ENCODE peak calls at places on chromosomes 7 and 10, in five cellular contexts. S, A, D, V and P are unnamed samples.

GRCh38 chr7:2622869-2623697 is 8.7 kb upstream of the TTYH3 start:
- DNase-seq in S (no peak), A (peak), D (no peak), V (no peak), P (no peak)

GRCh38 chr10:52308251-52309031 is 5.6 kb upstream of the DKK1 start:
- DNase-seq in S (peak), A (peak), D (peak), V (peak), P (peak)

GRCh38 chr7:638256-639011 is 88.1 kb upstream of the DNAAF5 start:
- DNase-seq in S (no peak), A (no peak), D (no peak), V (no peak), P (no peak)

GRCh38 chr10:122854648-122855047 is 9.0 kb upstream of the CUZD1 start:
- DNase-seq in S (no peak), A (no peak), D (no peak), V (no peak), P (peak)

GRCh38 chr7:15131661-15132060 is 229.1 kb upstream of the DGKB start:
- DNase-seq in S (no peak), A (no peak), D (no peak), V (no peak), P (no peak)

GRCh38 chr10:31939797-31940708 is 11.4 kb upstream of the ARHGAP12 start:
- DNase-seq in S (no peak), A (no peak), D (no peak), V (no peak), P (no peak)

GRCh38 chr7:155418304-155418703 is 39.6 kb upstream of the EN2 start:
- DNase-seq in S (no peak), A (no peak), D (no peak), V (no peak), P (no peak)

GRCh38 chr10:72976886-72977285 is 22.3 kb upstream of the PLA2G12B start:
- DNase-seq in S (no peak), A (no peak), D (no peak), V (no peak), P (no peak)

GRCh38 chr7:143393267-143394041 is 12.3 kb downstream of the ZYX start:
- DNase-seq in S (no peak), A (no peak), D (no peak), V (no peak), P (no peak)

GRCh38 chr10:28679941-28680752 is 2.8 kb downstream of the BAMBI start:
- DNase-seq in S (no peak), A (no peak), D (peak), V (no peak), P (no peak)

GRCh38 chr7:3650844-3651243 is 349.8 kb downstream of the SDK1 start:
- DNase-seq in S (no peak), A (no peak), D (no peak), V (no peak), P (no peak)

GRCh38 chr7:85851571-85852193 is 664.8 kb upstream of the SEMA3D start:
- DNase-seq in S (no peak), A (no peak), D (peak), V (no peak), P (peak)

GRCh38 chr7:16129431-16130126 is 291.8 kb downstream of the CRPPA start:
- DNase-seq in S (no peak), A (no peak), D (no peak), V (no peak), P (peak)

GRCh38 chr10:62084434-62084833 is 182.9 kb downstream of the ARID5B start:
- DNase-seq in S (no peak), A (no peak), D (no peak), V (no peak), P (no peak)

GRCh38 chr7:83547526-83547925 is 101.4 kb downstream of the SEMA3E start:
- DNase-seq in S (peak), A (no peak), D (peak), V (no peak), P (no peak)

GRCh38 chr10:119509909-119510451 is 32.5 kb downstream of the RGS10 start:
- DNase-seq in S (no peak), A (peak), D (no peak), V (no peak), P (no peak)

GRCh38 chr10:96588060-96588554 is 1.3 kb upstream of the TM9SF3 start:
- DNase-seq in S (no peak), A (no peak), D (no peak), V (no peak), P (no peak)

GRCh38 chr7:96034940-96035727 is 262.8 kb downstream of the DYNC1I1 start:
- DNase-seq in S (no peak), A (no peak), D (no peak), V (no peak), P (no peak)

GRCh38 chr10:12041766-12042408 is 722 bp downstream of the UPF2 start:
- DNase-seq in S (peak), A (no peak), D (peak), V (peak), P (peak)

GRCh38 chr7:148694631-148695030 is 4.1 kb upstream of the CUL1 start:
- DNase-seq in S (no peak), A (no peak), D (no peak), V (no peak), P (no peak)

GRCh38 chr7:2633538-2634264 is 1.9 kb downstream of the TTYH3 start:
- DNase-seq in S (no peak), A (peak), D (no peak), V (peak), P (peak)

GRCh38 chr7:27113991-27114866 is 11.7 kb upstream of the HOXA2 start:
- DNase-seq in S (no peak), A (no peak), D (no peak), V (no peak), P (no peak)

GRCh38 chr7:129845972-129846327 is 106.8 kb downstream of the UBE2H start:
- DNase-seq in S (no peak), A (no peak), D (no peak), V (no peak), P (peak)

GRCh38 chr10:35642793-35643114 is 658 bp upstream of the FZD8 start:
- DNase-seq in S (no peak), A (no peak), D (no peak), V (no peak), P (no peak)

GRCh38 chr10:124632064-124632531 is 112.1 kb downstream of the FAM53B start:
- DNase-seq in S (no peak), A (peak), D (peak), V (no peak), P (no peak)

GRCh38 chr10:80924063-80924952 is 386.6 kb downstream of the SH2D4B start:
- DNase-seq in S (no peak), A (peak), D (peak), V (no peak), P (peak)

GRCh38 chr10:56370217-56371113 is 9.4 kb upstream of the ZWINT start:
- DNase-seq in S (no peak), A (no peak), D (no peak), V (no peak), P (no peak)

GRCh38 chr10:43138757-43139241 is 554 bp downstream of the CSGALNACT2 start:
- DNase-seq in S (peak), A (no peak), D (peak), V (no peak), P (peak)

GRCh38 chr10:73889014-73889413 is 14.7 kb upstream of the CAMK2G start:
- DNase-seq in S (peak), A (peak), D (no peak), V (no peak), P (no peak)

GRCh38 chr7:30717181-30717580 is 34.8 kb upstream of the INMT start:
- DNase-seq in S (no peak), A (no peak), D (no peak), V (no peak), P (peak)
- TF ChIP-seq CTCF in S (no peak), A (no peak), D (no peak), V (no peak), P (no peak)

DNA sequence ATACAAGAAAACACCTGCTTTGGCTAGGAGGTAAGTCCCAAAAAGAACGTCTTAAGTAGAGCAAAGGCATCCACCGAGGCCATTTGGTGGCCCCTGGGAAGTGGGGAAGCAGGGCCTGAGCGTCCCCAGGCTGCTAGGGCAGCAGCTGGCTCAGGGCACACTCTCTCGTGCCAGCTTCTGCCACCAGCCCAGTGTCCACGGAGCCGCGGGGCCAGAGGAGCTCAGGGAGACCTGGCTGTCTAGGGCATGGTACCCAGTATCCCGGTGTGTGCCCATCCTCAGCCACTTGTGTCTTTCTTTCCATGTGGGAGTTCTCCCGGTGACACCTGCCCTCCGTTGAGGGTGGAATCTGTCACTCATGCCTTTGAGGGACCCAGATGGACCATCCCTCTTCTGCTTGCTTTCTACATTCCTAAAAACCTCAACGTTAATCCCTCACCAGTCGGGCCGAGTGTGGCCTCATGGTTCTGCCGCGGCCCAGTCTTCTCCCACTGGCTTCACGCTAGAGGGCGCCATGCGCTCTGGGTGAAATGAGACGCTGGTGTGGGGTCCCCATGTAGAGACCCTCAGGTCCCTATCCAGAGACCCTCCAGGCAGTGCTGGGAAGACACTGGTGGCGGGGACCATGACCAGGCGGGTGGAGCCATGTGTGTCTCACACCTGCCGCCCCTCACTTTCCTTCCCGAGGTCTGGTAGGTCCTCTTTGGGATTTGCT is 9.5 kb upstream of the AP5Z1 start:
- DNase-seq in S (no peak), A (no peak), D (no peak), V (no peak), P (no peak)
- TF ChIP-seq CTCF in S (peak), A (no peak), D (peak), V (peak), P (peak)

DNA sequence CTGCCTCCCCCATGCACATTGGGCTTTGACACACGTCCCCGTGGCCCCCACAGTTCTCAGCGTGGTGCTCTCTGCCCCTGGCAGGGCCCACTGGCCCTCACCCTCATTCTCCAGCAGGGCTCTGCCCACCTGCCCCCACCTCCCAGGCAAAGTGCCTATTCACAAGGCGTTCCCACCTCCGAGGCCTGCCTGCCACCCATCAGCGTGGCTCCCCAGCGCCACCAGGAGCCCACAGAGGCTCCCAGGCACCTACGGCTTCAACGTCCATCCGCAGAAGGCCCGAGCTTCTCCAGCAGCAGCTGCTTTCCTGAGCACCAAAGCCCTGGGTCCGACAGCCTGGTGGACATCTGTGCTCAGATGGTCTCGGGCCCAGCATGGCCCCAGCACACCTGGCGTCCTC is 211.8 kb upstream of the PPP2R2D start:
- DNase-seq in S (no peak), A (no peak), D (peak), V (no peak), P (no peak)
- TF ChIP-seq CTCF in S (no peak), A (no peak), D (no peak), V (no peak), P (no peak)

DNA sequence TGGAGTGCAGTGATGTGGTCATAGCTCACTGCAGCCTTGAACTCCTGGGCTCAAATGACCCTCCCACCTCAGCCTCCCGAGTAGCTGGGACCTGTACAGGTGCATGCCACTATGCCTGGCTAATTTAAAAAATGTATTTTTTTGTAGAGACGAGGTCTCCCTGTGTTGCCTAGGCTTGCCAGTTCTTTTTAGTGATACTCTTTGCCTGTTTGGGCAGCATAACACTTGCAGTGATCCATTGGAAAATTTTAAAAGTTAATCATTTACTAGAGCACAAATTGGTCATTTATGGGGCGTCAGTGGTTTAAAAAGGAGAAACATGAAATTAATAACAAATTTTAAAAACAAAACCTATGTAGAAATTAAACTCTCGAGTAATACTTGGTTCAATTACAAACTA is 78.3 kb downstream of the DYNC2I1 start:
- DNase-seq in S (no peak), A (no peak), D (no peak), V (peak), P (no peak)
- TF ChIP-seq CTCF in S (no peak), A (no peak), D (no peak), V (no peak), P (no peak)

GRCh38 chr7:29840701-29841100 is 34.4 kb downstream of the WIPF3 start:
- DNase-seq in S (no peak), A (no peak), D (no peak), V (no peak), P (no peak)
- TF ChIP-seq CTCF in S (no peak), A (no peak), D (no peak), V (peak), P (no peak)

GRCh38 chr10:70267161-70267933 is 16.5 kb downstream of the NPFFR1 start:
- DNase-seq in S (no peak), A (no peak), D (no peak), V (no peak), P (peak)
- TF ChIP-seq CTCF in S (peak), A (peak), D (peak), V (peak), P (peak)